ENCODE peak calls at places on chromosomes 7 and 10, in ten cellular contexts. I, N, U, J, Z, F, V, P, D and H are unnamed samples.

GRCh38 chr7:36900988-36901710 is 176.9 kb upstream of the AOAH start:
- DNase-seq in I (no peak), N (no peak), U (no peak), J (no peak), Z (no peak), F (no peak), V (no peak), P (no peak), D (no peak), H (no peak)

GRCh38 chr7:7562736-7563135 is 3.9 kb upstream of the MIOS start:
- DNase-seq in I (no peak), N (no peak), U (no peak), J (no peak), Z (no peak), F (no peak), V (no peak), P (no peak), D (no peak), H (no peak)

GRCh38 chr7:152402384-152403250 is 33.2 kb downstream of the KMT2C start:
- DNase-seq in I (no peak), N (no peak), U (no peak), J (no peak), Z (no peak), F (peak), V (no peak), P (no peak), D (no peak), H (no peak)

GRCh38 chr10:20355915-20356314 is 539.7 kb downstream of the PLXDC2 start:
- DNase-seq in I (no peak), N (no peak), U (no peak), J (no peak), Z (no peak), F (no peak), V (no peak), P (no peak), D (no peak), H (no peak)

GRCh38 chr7:6615853-6616555 is 594 bp downstream of the ZNF853 start:
- DNase-seq in I (peak), N (no peak), U (no peak), J (no peak), Z (peak), F (peak), V (no peak), P (peak), D (no peak), H (no peak)

GRCh38 chr7:156607332-156608175 is 33.0 kb upstream of the RNF32 start:
- DNase-seq in I (no peak), N (no peak), U (no peak), J (no peak), Z (no peak), F (no peak), V (no peak), P (no peak), D (no peak), H (no peak)

GRCh38 chr7:141956084-141956483 is 9.3 kb upstream of the CLEC5A start:
- DNase-seq in I (no peak), N (no peak), U (no peak), J (no peak), Z (no peak), F (no peak), V (no peak), P (no peak), D (no peak), H (no peak)

GRCh38 chr7:23467731-23468720 is 2.3 kb downstream of the IGF2BP3 start:
- DNase-seq in I (peak), N (no peak), U (no peak), J (no peak), Z (no peak), F (peak), V (no peak), P (peak), D (no peak), H (no peak)

GRCh38 chr7:25642849-25643248 is 414.6 kb upstream of the NPVF start:
- DNase-seq in I (no peak), N (no peak), U (no peak), J (no peak), Z (no peak), F (no peak), V (no peak), P (no peak), D (no peak), H (no peak)

GRCh38 chr7:75611557-75612178 is 119.5 kb downstream of the SPDYE5 start:
- DNase-seq in I (peak), N (peak), U (peak), J (peak), Z (peak), F (no peak), V (peak), P (peak), D (peak), H (no peak)

GRCh38 chr7:81195033-81195432 is 276.2 kb upstream of the SEMA3C start:
- DNase-seq in I (no peak), N (no peak), U (no peak), J (no peak), Z (no peak), F (no peak), V (no peak), P (no peak), D (no peak), H (no peak)

GRCh38 chr7:102973096-102973802 is 60.4 kb downstream of the LRRC17 start:
- DNase-seq in I (no peak), N (no peak), U (no peak), J (no peak), Z (no peak), F (no peak), V (no peak), P (no peak), D (peak), H (no peak)

GRCh38 chr7:142880886-142881505 is 4.5 kb downstream of the TRPV6 start:
- DNase-seq in I (peak), N (no peak), U (no peak), J (no peak), Z (peak), F (peak), V (no peak), P (peak), D (peak), H (no peak)

GRCh38 chr7:151836927-151837205 is 40.0 kb downstream of the PRKAG2 start:
- DNase-seq in I (no peak), N (peak), U (no peak), J (no peak), Z (no peak), F (no peak), V (no peak), P (no peak), D (no peak), H (no peak)

GRCh38 chr10:98610855-98611254 is 164.1 kb upstream of the HPS1 start:
- DNase-seq in I (no peak), N (peak), U (peak), J (no peak), Z (no peak), F (no peak), V (no peak), P (peak), D (no peak), H (no peak)

GRCh38 chr7:112986256-112987031 is 100.2 kb downstream of the GPR85 start:
- DNase-seq in I (no peak), N (no peak), U (no peak), J (no peak), Z (no peak), F (peak), V (no peak), P (no peak), D (no peak), H (no peak)

GRCh38 chr10:35889226-35889625 is 247.1 kb upstream of the FZD8 start:
- DNase-seq in I (no peak), N (no peak), U (no peak), J (no peak), Z (no peak), F (peak), V (no peak), P (no peak), D (no peak), H (no peak)

GRCh38 chr7:116706668-116707126 is 34.7 kb downstream of the MET start:
- DNase-seq in I (no peak), N (no peak), U (no peak), J (no peak), Z (no peak), F (peak), V (no peak), P (no peak), D (no peak), H (no peak)

GRCh38 chr7:123355576-123356195 is 155.9 kb upstream of the SLC13A1 start:
- DNase-seq in I (peak), N (no peak), U (no peak), J (no peak), Z (no peak), F (peak), V (no peak), P (no peak), D (no peak), H (no peak)

GRCh38 chr10:107577226-107577625 is 412.7 kb upstream of the SORCS1 start:
- DNase-seq in I (no peak), N (no peak), U (no peak), J (no peak), Z (no peak), F (no peak), V (no peak), P (no peak), D (no peak), H (no peak)

GRCh38 chr10:69061305-69062161 is 26.4 kb upstream of the SRGN start:
- DNase-seq in I (no peak), N (no peak), U (peak), J (peak), Z (peak), F (peak), V (peak), P (no peak), D (peak), H (no peak)

GRCh38 chr10:7388602-7389001 is 22.2 kb downstream of the SFMBT2 start:
- DNase-seq in I (no peak), N (no peak), U (no peak), J (no peak), Z (no peak), F (no peak), V (no peak), P (no peak), D (no peak), H (no peak)

GRCh38 chr10:110498982-110499795 is 1.5 kb downstream of the DUSP5 start:
- DNase-seq in I (peak), N (no peak), U (peak), J (peak), Z (peak), F (peak), V (no peak), P (peak), D (peak), H (no peak)
- TF ChIP-seq CTCF in I (no peak), N (no peak), U (peak), J (no peak), Z (no peak), F (peak), V (no peak), P (peak), D (no peak), H (peak)

DNA sequence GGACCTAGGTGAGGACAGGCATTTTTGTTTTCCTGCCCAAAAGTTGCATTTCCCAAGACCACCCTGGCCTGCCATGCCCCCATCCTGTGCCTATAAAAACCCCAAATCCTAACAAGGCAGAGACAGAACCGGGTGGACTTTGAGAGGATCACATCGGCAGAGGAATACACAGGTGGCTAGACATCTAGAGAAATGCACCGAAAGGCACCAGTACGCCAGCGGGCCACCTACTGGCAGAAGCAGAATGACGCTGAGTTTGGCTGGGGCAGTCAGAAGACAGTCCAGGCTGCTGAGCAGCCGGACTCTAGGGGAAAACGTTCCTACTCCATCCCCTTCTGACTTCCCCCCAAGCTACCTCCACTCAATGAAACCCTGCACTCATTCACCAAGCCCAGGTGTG is 2.8 kb downstream of the AKR1C4 start:
- DNase-seq in I (peak), N (no peak), U (no peak), J (no peak), Z (no peak), F (no peak), V (no peak), P (no peak), D (no peak), H (no peak)
- TF ChIP-seq CTCF in I (peak), N (no peak), U (no peak), J (no peak), Z (no peak), F (no peak), V (no peak), P (no peak), D (no peak), H (no peak)

GRCh38 chr10:2439983-2440382 is 627.4 kb upstream of the PFKP start:
- DNase-seq in I (no peak), N (no peak), U (no peak), J (no peak), Z (no peak), F (no peak), V (no peak), P (no peak), D (no peak), H (no peak)

GRCh38 chr10:2436933-2437332 is 630.4 kb upstream of the PFKP start:
- DNase-seq in I (no peak), N (no peak), U (no peak), J (no peak), Z (no peak), F (no peak), V (no peak), P (no peak), D (no peak), H (no peak)
- TF ChIP-seq CTCF in I (no peak), N (no peak), U (no peak), J (no peak), Z (no peak), F (no peak), V (no peak), P (no peak), D (no peak), H (no peak)

DNA sequence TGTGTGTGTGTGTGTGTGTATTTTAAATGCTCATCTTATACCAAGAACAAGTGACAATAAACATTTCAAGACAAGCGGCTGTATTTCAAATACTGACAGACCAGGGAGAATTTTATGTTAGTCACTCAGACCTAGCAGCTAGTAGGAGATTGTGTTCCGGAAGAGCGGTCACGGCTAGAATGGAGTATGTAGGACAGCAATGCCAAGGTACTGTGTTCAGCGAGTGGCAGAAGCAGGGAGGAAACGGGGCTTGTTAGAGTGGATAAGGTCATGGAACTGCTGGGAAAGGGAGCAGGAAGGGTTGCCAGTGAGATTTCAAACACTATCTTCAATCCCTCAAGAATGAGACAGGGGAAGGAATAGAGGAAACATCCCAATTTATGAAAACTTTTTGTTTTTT is 260.5 kb upstream of the PITRM1 start:
- DNase-seq in I (no peak), N (no peak), U (no peak), J (no peak), Z (no peak), F (no peak), V (no peak), P (no peak), D (no peak), H (no peak)
- TF ChIP-seq CTCF in I (no peak), N (no peak), U (no peak), J (no peak), Z (no peak), F (no peak), V (no peak), P (no peak), D (no peak), H (no peak)

GRCh38 chr10:83995932-83996331 is 143.4 kb upstream of the GHITM start:
- DNase-seq in I (no peak), N (no peak), U (no peak), J (no peak), Z (no peak), F (no peak), V (no peak), P (no peak), D (no peak), H (no peak)

GRCh38 chr10:83994351-83994750 is 145.0 kb upstream of the GHITM start:
- DNase-seq in I (no peak), N (no peak), U (no peak), J (no peak), Z (no peak), F (no peak), V (no peak), P (no peak), D (no peak), H (no peak)

GRCh38 chr10:83988435-83988834 is 150.9 kb upstream of the GHITM start:
- DNase-seq in I (no peak), N (no peak), U (no peak), J (no peak), Z (no peak), F (no peak), V (no peak), P (no peak), D (no peak), H (no peak)

GRCh38 chr10:83990126-83990525 is 149.2 kb upstream of the GHITM start:
- DNase-seq in I (no peak), N (no peak), U (no peak), J (no peak), Z (no peak), F (no peak), V (no peak), P (no peak), D (no peak), H (no peak)

DNA sequence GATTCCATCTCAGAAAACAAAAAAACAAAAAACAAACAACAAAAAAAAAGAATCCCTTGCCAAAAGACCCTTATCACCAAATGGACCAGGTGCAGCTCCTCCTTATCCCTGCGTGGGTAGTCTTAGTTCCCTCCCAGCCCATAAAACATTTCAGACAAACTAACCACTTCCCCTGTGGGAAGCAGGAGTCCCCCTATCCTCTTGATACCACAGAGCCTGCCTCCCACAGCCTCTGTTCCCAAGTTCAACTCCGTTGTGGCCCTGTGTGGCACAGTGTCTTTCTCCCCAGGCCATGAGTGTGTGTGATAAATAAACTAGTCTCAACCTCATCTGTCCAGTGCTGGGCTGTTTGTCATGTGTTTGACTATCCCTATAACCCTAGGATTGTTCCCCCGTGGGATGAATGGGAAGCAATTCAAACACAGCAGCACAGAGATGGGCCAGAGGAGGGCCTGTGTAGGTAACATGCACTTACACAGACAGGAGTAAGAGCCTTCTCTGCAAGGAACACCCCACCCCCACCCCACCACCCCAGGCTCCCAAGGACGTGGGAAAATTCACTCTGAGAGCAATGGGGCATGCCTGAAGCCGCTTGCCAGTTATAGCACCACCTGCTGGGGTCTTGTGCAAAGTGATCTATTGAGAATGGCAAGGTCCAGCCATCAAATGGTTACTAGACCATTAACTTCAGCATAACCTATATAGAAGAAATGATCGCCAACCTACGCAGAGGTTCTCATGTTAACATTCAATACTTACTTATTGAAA is 147.1 kb upstream of the GHITM start:
- DNase-seq in I (peak), N (no peak), U (no peak), J (no peak), Z (peak), F (no peak), V (no peak), P (peak), D (peak), H (no peak)
- TF ChIP-seq CTCF in I (peak), N (no peak), U (peak), J (no peak), Z (peak), F (peak), V (no peak), P (peak), D (no peak), H (peak)

GRCh38 chr7:664402-664775 is 62.1 kb upstream of the DNAAF5 start:
- DNase-seq in I (no peak), N (peak), U (no peak), J (no peak), Z (no peak), F (no peak), V (no peak), P (no peak), D (no peak), H (no peak)

GRCh38 chr7:668139-668871 is 58.2 kb upstream of the DNAAF5 start:
- DNase-seq in I (no peak), N (peak), U (peak), J (peak), Z (no peak), F (no peak), V (no peak), P (no peak), D (peak), H (no peak)

GRCh38 chr7:665251-665650 is 61.2 kb upstream of the DNAAF5 start:
- DNase-seq in I (peak), N (no peak), U (no peak), J (no peak), Z (no peak), F (no peak), V (no peak), P (no peak), D (peak), H (no peak)

GRCh38 chr7:666454-667292 is 59.8 kb upstream of the DNAAF5 start:
- DNase-seq in I (no peak), N (no peak), U (no peak), J (no peak), Z (no peak), F (no peak), V (no peak), P (no peak), D (no peak), H (no peak)

GRCh38 chr7:665751-666453 is 60.6 kb upstream of the DNAAF5 start:
- DNase-seq in I (peak), N (peak), U (peak), J (no peak), Z (no peak), F (no peak), V (no peak), P (peak), D (peak), H (no peak)
- TF ChIP-seq CTCF in I (peak), N (peak), U (peak), J (no peak), Z (no peak), F (no peak), V (no peak), P (peak), D (no peak), H (no peak)

GRCh38 chr10:45672201-45673073 is at the start of gene ZFAND4:
- DNase-seq in I (peak), N (peak), U (peak), J (peak), Z (peak), F (peak), V (peak), P (peak), D (peak), H (peak)
- TF ChIP-seq CTCF in I (peak), N (peak), U (peak), J (peak), Z (peak), F (peak), V (peak), P (peak), D (peak), H (peak)